ENCODE peak calls at places on chromosome 9, in four cellular contexts. J, Y, I and M are unnamed samples. For H3K4me1, the result is how much of the 10 kb centered on the place peaks cover.

GRCh38 chr9:75169623-75170022 is 81.3 kb downstream of the OSTF1 start:
- DNase-seq in I (no peak), Y (peak), J (no peak), M (no peak)

GRCh38 chr9:138053321-138053868 is 175.8 kb downstream of the CACNA1B start:
- DNase-seq in I (peak), Y (peak), J (no peak), M (no peak)

GRCh38 chr9:136824496-136825225 is 16.9 kb downstream of the RABL6 start:
- DNase-seq in I (no peak), Y (no peak), J (no peak), M (no peak)

GRCh38 chr9:82555408-82555807 is 507.5 kb downstream of the RASEF start:
- DNase-seq in I (no peak), Y (no peak), J (no peak), M (no peak)

GRCh38 chr9:129981180-129981907 is 61.6 kb downstream of the FNBP1 start:
- DNase-seq in Y (no peak), J (peak), I (no peak), M (no peak)

GRCh38 chr9:96491079-96491879 is 41.3 kb downstream of the HABP4 start:
- DNase-seq in Y (no peak), I (no peak), J (no peak), M (peak)

GRCh38 chr9:99326112-99326916 is 104.2 kb downstream of the SEC61B start:
- DNase-seq in J (no peak), Y (peak), I (no peak), M (no peak)

GRCh38 chr9:128215491-128216404 is 12.6 kb downstream of the DNM1 start:
- DNase-seq in J (peak), I (no peak), Y (peak), M (no peak)

GRCh38 chr9:84238652-84239051 is 101.9 kb downstream of the SLC28A3 start:
- DNase-seq in Y (no peak), I (peak), J (no peak), M (no peak)

GRCh38 chr9:127991017-127991756 is 10.4 kb upstream of the EEIG1 start:
- DNase-seq in I (no peak), J (no peak), Y (no peak), M (no peak)

GRCh38 chr9:2489838-2490314 is 131.7 kb upstream of the VLDLR start:
- DNase-seq in J (no peak), Y (no peak), I (no peak), M (no peak)

GRCh38 chr9:35054185-35054835 is 18.1 kb downstream of the VCP start:
- DNase-seq in I (no peak), J (no peak), Y (no peak), M (no peak)

GRCh38 chr9:96719538-96720315 is 58.2 kb downstream of the ZNF510 start:
- DNase-seq in Y (no peak), I (no peak), J (no peak), M (peak)

GRCh38 chr9:108761530-108762347 is 94.0 kb downstream of the ACTL7B start:
- DNase-seq in J (peak), Y (peak), I (peak), M (no peak)

GRCh38 chr9:88775559-88775958 is 215.7 kb upstream of the S1PR3 start:
- DNase-seq in I (no peak), Y (no peak), J (no peak), M (no peak)

GRCh38 chr9:126063326-126063725 is 263.3 kb upstream of the MVB12B start:
- DNase-seq in I (no peak), J (no peak), Y (no peak), M (no peak)

GRCh38 chr9:95927288-95928004 is 52.0 kb downstream of the ERCC6L2 start:
- DNase-seq in I (no peak), Y (no peak), J (no peak), M (no peak)

GRCh38 chr9:126558051-126558665 is 55.6 kb upstream of the LMX1B start:
- DNase-seq in I (peak), J (peak), Y (peak), M (no peak)

GRCh38 chr9:26983340-26983739 is 22.1 kb downstream of the LRRC19 start:
- DNase-seq in Y (peak), I (peak), J (no peak), M (no peak)

GRCh38 chr9:69932901-69933300 is 110.7 kb upstream of the MAMDC2 start:
- DNase-seq in J (no peak), Y (peak), I (peak), M (no peak)

GRCh38 chr9:86242012-86242411 is 17.4 kb downstream of the C9orf153 start:
- DNase-seq in J (no peak), I (no peak), Y (peak), M (no peak)

GRCh38 chr9:13444696-13445095 is 165.2 kb upstream of the MPDZ start:
- DNase-seq in I (no peak), Y (no peak), J (no peak), M (no peak)

GRCh38 chr9:101737165-101737704 is 1.2 kb downstream of the GRIN3A start:
- DNase-seq in I (no peak), Y (peak), J (no peak), M (no peak)

GRCh38 chr9:36905101-36906066 is 128.7 kb downstream of the PAX5 start:
- DNase-seq in Y (peak), J (no peak), I (no peak), M (no peak)

GRCh38 chr9:76045217-76045616 is 154.7 kb downstream of the PCSK5 start:
- DNase-seq in I (no peak), Y (peak), J (no peak), M (no peak)

GRCh38 chr9:104841601-104842106 is 77.7 kb downstream of the NIPSNAP3B start:
- DNase-seq in J (no peak), Y (no peak), I (no peak), M (peak)

GRCh38 chr9:79687131-79687447 is 115.3 kb downstream of the TLE4 start:
- DNase-seq in J (no peak), I (no peak), Y (no peak), M (no peak)

GRCh38 chr9:1729631-1730030 is 285.5 kb upstream of the SMARCA2 start:
- DNase-seq in J (no peak), I (no peak), Y (peak), M (no peak)

GRCh38 chr9:111094433-111095421 is 56.5 kb upstream of the LPAR1 start:
- DNase-seq in I (no peak), J (no peak), Y (no peak), M (peak)

GRCh38 chr9:93667627-93668026 is 91.2 kb downstream of the PHF2 start:
- DNase-seq in I (no peak), Y (no peak), J (peak), M (no peak)

GRCh38 chr9:93304574-93305496 is 120.9 kb downstream of the WNK2 start:
- DNase-seq in Y (peak), I (peak), J (peak), M (no peak)

GRCh38 chr9:73270967-73271722 is 119.5 kb downstream of the ANXA1 start:
- DNase-seq in I (no peak), Y (no peak), J (no peak), M (no peak)

GRCh38 chr9:129640086-129640870 is 1.7 kb downstream of the ASB6 start:
- DNase-seq in I (no peak), J (no peak), Y (no peak), M (no peak)

GRCh38 chr9:37517977-37518376 is 32.2 kb downstream of the POLR1E start:
- DNase-seq in Y (no peak), I (no peak), J (no peak), M (no peak)

GRCh38 chr9:72128526-72128925 is 20.7 kb upstream of the GDA start:
- DNase-seq in I (no peak), Y (no peak), J (no peak), M (no peak)

GRCh38 chr9:14424983-14425382 is 111.0 kb upstream of the NFIB start:
- DNase-seq in Y (peak), I (no peak), J (no peak), M (no peak)

GRCh38 chr9:117545846-117546245 is 131.0 kb upstream of the ASTN2 start:
- DNase-seq in J (no peak), Y (no peak), I (no peak), M (no peak)

GRCh38 chr9:34659592-34660253 is 2.7 kb downstream of the CCL27 start:
- DNase-seq in Y (no peak), J (no peak), I (peak), M (peak)

GRCh38 chr9:7211657-7212056 is 453.9 kb downstream of the KDM4C start:
- DNase-seq in Y (no peak), J (no peak), I (no peak), M (no peak)

DNA sequence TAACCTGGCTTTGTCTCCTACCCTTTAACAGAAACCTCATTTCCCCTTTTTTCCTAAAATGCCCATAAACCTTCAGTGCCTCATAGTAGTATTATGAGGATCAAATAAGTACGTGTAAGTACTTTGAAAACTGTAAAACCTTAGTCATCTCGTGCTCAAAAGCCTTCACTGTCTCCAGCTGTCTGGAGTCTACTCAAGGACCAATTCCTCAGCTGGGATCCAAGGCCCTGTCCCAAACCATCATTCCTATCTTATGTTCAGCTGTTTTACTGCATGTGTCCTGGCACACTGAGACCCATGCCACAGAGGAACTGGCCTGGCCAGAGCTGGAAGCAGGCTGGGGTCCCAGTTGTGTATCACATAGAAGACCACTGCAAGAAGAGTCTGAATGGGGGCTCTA is 15.9 kb downstream of the ADAMTSL1 start:
- DNase-seq in I (no peak), J (no peak), Y (no peak), M (no peak)
- H3K27ac ChIP-seq in I (no peak), J (no peak), Y (no peak), M (no peak)

GRCh38 chr9:16727452-16728127 is 142.9 kb downstream of the BNC2 start:
- DNase-seq in Y (peak), I (no peak), J (no peak), M (no peak)

GRCh38 chr9:16730162-16730561 is 140.3 kb downstream of the BNC2 start:
- DNase-seq in I (no peak), Y (peak), J (no peak), M (no peak)

GRCh38 chr9:16729656-16730055 is 140.8 kb downstream of the BNC2 start:
- DNase-seq in I (no peak), Y (no peak), J (no peak), M (peak)

GRCh38 chr9:16726718-16727451 is 143.6 kb downstream of the BNC2 start:
- DNase-seq in Y (peak), I (no peak), J (peak), M (peak)

GRCh38 chr9:16728128-16728505 is 142.4 kb downstream of the BNC2 start:
- DNase-seq in J (no peak), Y (no peak), I (no peak), M (no peak)
- H3K4me3 ChIP-seq in J (peak), Y (no peak), I (no peak), M (peak)

GRCh38 chr9:113885183-113886002 is 9.3 kb downstream of the ZNF618 start:
- DNase-seq in J (no peak), Y (no peak), I (no peak), M (no peak)
- H3K4me1 ChIP-seq in J (under half), Y (under half), I (under half), M (under half)

GRCh38 chr9:134136117-134136996 is 475 bp downstream of the WDR5 start:
- DNase-seq in J (no peak), I (peak), Y (peak), M (no peak)

GRCh38 chr9:134139081-134139480 is 3.2 kb downstream of the WDR5 start:
- DNase-seq in I (no peak), Y (no peak), J (no peak), M (no peak)

GRCh38 chr9:134135343-134136116 is at the start of gene WDR5:
- DNase-seq in J (peak), Y (peak), I (peak), M (peak)

GRCh38 chr9:134136997-134137302 is 1.1 kb downstream of the WDR5 start:
- DNase-seq in I (no peak), J (no peak), Y (no peak), M (no peak)

DNA sequence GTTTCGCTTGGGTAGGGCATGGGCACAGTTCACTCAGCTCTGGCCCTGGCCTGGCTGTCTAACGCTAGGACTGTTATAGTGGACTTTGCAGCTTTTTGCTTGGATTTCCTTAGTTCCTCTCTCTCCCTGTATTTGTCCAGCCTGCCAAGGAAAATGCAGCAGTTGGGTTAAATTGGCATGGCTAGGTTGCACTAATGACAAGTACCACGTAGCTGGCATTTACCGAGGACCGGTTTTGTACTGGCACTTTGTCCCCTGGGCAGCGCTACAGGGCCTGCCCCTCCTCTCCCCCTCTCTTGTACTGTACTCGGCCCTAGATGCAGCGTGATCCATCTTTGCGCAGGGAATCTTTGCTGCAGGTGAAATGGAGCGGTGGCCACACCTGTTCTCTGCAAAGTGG is 2.4 kb downstream of the WDR5 start:
- DNase-seq in I (no peak), Y (no peak), J (no peak), M (no peak)
- H3K27ac ChIP-seq in I (no peak), Y (no peak), J (peak), M (no peak)

GRCh38 chr9:94896512-94896911 is 170.0 kb downstream of the AOPEP start:
- DNase-seq in Y (no peak), J (no peak), I (no peak), M (no peak)

GRCh38 chr9:94901019-94901363 is 174.5 kb downstream of the AOPEP start:
- DNase-seq in I (no peak), Y (no peak), J (no peak), M (no peak)

GRCh38 chr9:94895668-94896067 is 169.2 kb downstream of the AOPEP start:
- DNase-seq in J (no peak), I (no peak), Y (no peak), M (no peak)

GRCh38 chr9:94900222-94901018 is 173.9 kb downstream of the AOPEP start:
- DNase-seq in I (no peak), J (no peak), Y (no peak), M (no peak)

GRCh38 chr9:94899464-94900221 is 173.1 kb downstream of the AOPEP start:
- DNase-seq in I (no peak), Y (no peak), J (no peak), M (no peak)
- H3K4me3 ChIP-seq in I (no peak), Y (no peak), J (no peak), M (no peak)

GRCh38 chr9:133877327-133877726 is 114.8 kb downstream of the VAV2 start:
- DNase-seq in I (no peak), J (no peak), Y (no peak), M (no peak)

GRCh38 chr9:133878402-133878801 is 113.7 kb downstream of the VAV2 start:
- DNase-seq in J (no peak), Y (no peak), I (no peak), M (no peak)

GRCh38 chr9:133876836-133877235 is 115.3 kb downstream of the VAV2 start:
- DNase-seq in Y (no peak), I (no peak), J (no peak), M (no peak)

GRCh38 chr9:133876144-133876543 is 116.0 kb downstream of the VAV2 start:
- DNase-seq in I (no peak), J (no peak), Y (peak), M (no peak)

DNA sequence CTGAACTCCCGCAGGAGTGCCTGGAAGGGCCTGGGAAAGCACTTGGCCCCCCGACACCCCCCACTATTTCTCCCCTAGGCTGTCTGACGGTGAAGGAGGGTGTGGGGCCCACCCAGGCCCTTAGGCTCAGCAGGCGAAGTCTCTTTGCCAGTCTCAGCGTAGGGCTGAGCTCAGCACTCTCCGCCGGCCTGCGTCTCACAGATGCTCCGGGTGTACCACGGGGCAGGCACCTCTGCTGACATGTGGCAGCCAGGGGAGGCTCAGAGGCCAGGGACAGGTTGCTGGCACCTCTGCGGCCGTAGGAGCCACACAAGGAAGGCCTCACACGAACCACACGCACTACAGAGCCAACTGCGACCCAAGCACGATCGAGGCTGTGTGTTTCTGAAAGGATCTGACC is 114.2 kb downstream of the VAV2 start:
- DNase-seq in J (no peak), Y (no peak), I (no peak), M (peak)
- H3K4me1 ChIP-seq in J (under half), Y (under half), I (under half), M (under half)

DNA sequence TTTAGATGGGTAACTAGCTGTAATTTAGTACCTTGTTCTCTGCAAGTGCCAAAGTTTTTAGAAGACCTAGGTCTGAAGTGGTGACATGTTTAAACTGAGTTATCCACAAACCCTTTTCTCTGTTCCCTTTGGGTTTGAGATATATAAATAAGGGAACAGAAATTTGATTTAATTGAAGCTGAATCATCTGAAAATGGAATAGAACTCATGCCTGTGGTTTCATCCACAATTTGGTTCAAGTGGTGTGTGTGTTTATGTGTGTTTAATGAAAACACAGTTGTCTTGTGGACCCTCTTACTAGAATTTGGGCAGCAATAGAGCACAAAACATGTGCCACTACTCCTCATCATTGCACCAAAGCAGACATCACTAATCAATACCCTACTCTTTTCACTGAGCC is 216.9 kb downstream of the GLIS3 start:
- DNase-seq in Y (no peak), I (no peak), J (no peak), M (no peak)
- H3K27ac ChIP-seq in Y (no peak), I (no peak), J (peak), M (no peak)